ENCODE peak calls at places on chromosomes 13 and 19, in seven cellular contexts. R, F, D, M, Z, O and J are unnamed samples.

GRCh38 chr19:14189415-14189814 is 16.6 kb downstream of the ADGRL1 start:
- DNase-seq in D (no peak), O (no peak), Z (no peak), M (no peak), R (no peak), F (no peak), J (no peak)

GRCh38 chr13:28753208-28753892 is 34.6 kb upstream of the SLC46A3 start:
- DNase-seq in M (peak; percentile 64), F (no peak), R (no peak), Z (no peak), O (no peak), D (no peak), J (peak; percentile 95)

GRCh38 chr13:54599413-54599812 is 1570.8 kb downstream of the OLFM4 start:
- DNase-seq in M (no peak), R (no peak), F (no peak), D (no peak), O (no peak), Z (no peak), J (no peak)

GRCh38 chr13:31046711-31047279 is 114.3 kb downstream of the TEX26 start:
- DNase-seq in D (peak; percentile 8), F (no peak), Z (no peak), M (no peak), O (peak; percentile 31), R (no peak), J (peak; percentile 86)

GRCh38 chr19:3576696-3577443 is 4.1 kb downstream of the HMG20B start:
- DNase-seq in Z (no peak), M (no peak), F (no peak), O (peak; percentile 62), R (peak; percentile 40), D (peak; percentile 28), J (no peak)

GRCh38 chr13:50598338-50598737 is 245.2 kb downstream of the DLEU7 start:
- DNase-seq in M (no peak), R (no peak), O (no peak), D (no peak), F (no peak), Z (peak; percentile 48), J (no peak)

GRCh38 chr19:52936958-52937334 is 13.7 kb upstream of the ZNF888 start:
- DNase-seq in Z (no peak), D (no peak), F (no peak), O (no peak), R (no peak), M (no peak), J (no peak)

GRCh38 chr13:102318233-102318632 is 83.6 kb downstream of the FGF14 start:
- DNase-seq in O (no peak), D (no peak), M (no peak), R (no peak), F (no peak), Z (no peak), J (no peak)

GRCh38 chr13:24280722-24281121 is 28.7 kb upstream of the C1QTNF9 start:
- DNase-seq in M (no peak), O (no peak), R (no peak), F (no peak), D (no peak), Z (peak; percentile 70), J (no peak)

GRCh38 chr13:97341135-97341534 is 92.8 kb upstream of the RAP2A start:
- DNase-seq in M (no peak), D (no peak), O (no peak), F (no peak), R (no peak), Z (no peak), J (peak; percentile 20)

GRCh38 chr19:42567567-42567966 is 27.2 kb downstream of the CEACAM8 start:
- DNase-seq in Z (no peak), O (no peak), M (no peak), D (no peak), R (no peak), F (no peak), J (no peak)

GRCh38 chr19:6092329-6093286 is 17.7 kb downstream of the RFX2 start:
- DNase-seq in R (peak; percentile 57), F (no peak), O (peak; percentile 78), Z (peak; percentile 41), D (peak; percentile 52), M (peak; percentile 80), J (peak; percentile 68)

GRCh38 chr13:65036999-65037398 is 2193.1 kb downstream of the PCDH9 start:
- DNase-seq in O (no peak), Z (no peak), M (no peak), F (no peak), R (no peak), D (no peak), J (no peak)

GRCh38 chr13:39765801-39766463 is 110.5 kb downstream of the COG6 start:
- DNase-seq in Z (peak; percentile 34), D (peak; percentile 77), M (no peak), O (peak; percentile 35), F (peak; percentile 30), R (no peak), J (peak; percentile 63)

GRCh38 chr13:104683789-104684188 is 1617.6 kb upstream of the SLC10A2 start:
- DNase-seq in M (no peak), R (no peak), D (no peak), F (no peak), Z (no peak), O (no peak), J (no peak)

GRCh38 chr13:33188093-33188882 is 97.3 kb downstream of the STARD13 start:
- DNase-seq in F (no peak), Z (peak; percentile 87), O (no peak), R (no peak), M (no peak), D (no peak), J (no peak)

GRCh38 chr13:95784161-95784880 is 107.4 kb downstream of the DNAJC3 start:
- DNase-seq in M (peak; percentile 21), Z (no peak), F (no peak), O (no peak), R (no peak), D (no peak), J (peak; percentile 77)

GRCh38 chr19:43699506-43700367 is 16.1 kb upstream of the IRGC start:
- DNase-seq in Z (no peak), O (peak; percentile 55), F (no peak), M (no peak), D (no peak), R (peak; percentile 52), J (peak; percentile 61)

GRCh38 chr19:31109626-31110025 is 239.6 kb downstream of the TSHZ3 start:
- DNase-seq in R (no peak), D (no peak), O (no peak), M (no peak), Z (no peak), F (no peak), J (no peak)

GRCh38 chr13:90444232-90444631 is 903.3 kb upstream of the MIR17HG start:
- DNase-seq in R (no peak), D (no peak), M (no peak), F (no peak), Z (no peak), O (no peak), J (no peak)

GRCh38 chr13:31967155-31967554 is 64.4 kb upstream of the FRY start:
- DNase-seq in D (no peak), F (no peak), R (no peak), Z (no peak), M (no peak), O (no peak), J (peak; percentile 13)

GRCh38 chr19:16441661-16442071 is 30.1 kb downstream of the EPS15L1 start:
- DNase-seq in Z (no peak), D (no peak), R (peak; percentile 59), M (no peak), O (no peak), F (peak; percentile 14), J (no peak)

GRCh38 chr19:1855828-1856255 is 7.5 kb downstream of the KLF16 start:
- DNase-seq in Z (peak; percentile 57), M (no peak), D (no peak), F (peak; percentile 34), R (no peak), O (no peak), J (no peak)

GRCh38 chr13:43587376-43587775 is 199.4 kb downstream of the ENOX1 start:
- DNase-seq in M (no peak), R (no peak), O (no peak), F (no peak), D (no peak), Z (no peak), J (no peak)

GRCh38 chr13:38965281-38965680 is 25.4 kb downstream of the STOML3 start:
- DNase-seq in M (no peak), R (no peak), F (no peak), Z (no peak), O (no peak), D (no peak), J (no peak)

GRCh38 chr13:97235549-97236206 is 13.5 kb downstream of the MBNL2 start:
- DNase-seq in D (peak; percentile 24), Z (no peak), R (no peak), O (no peak), M (no peak), F (no peak), J (no peak)

GRCh38 chr19:47729799-47730520 is 15.4 kb upstream of the NOP53 start:
- DNase-seq in Z (peak; percentile 29), O (peak; percentile 68), M (no peak), D (peak; percentile 59), F (peak; percentile 41), R (peak; percentile 36), J (no peak)

GRCh38 chr19:30649934-30650614 is 277.9 kb downstream of the ZNF536 start:
- DNase-seq in Z (peak; percentile 56), R (peak; percentile 55), D (peak; percentile 36), M (peak; percentile 33), F (no peak), O (no peak), J (peak; percentile 40)